ENCODE peak calls at places on chromosomes 4 and X, in ten cellular contexts. S, Y, V, Q, K, U, O, E, P and N are unnamed samples.
A peak's percentile ranks its signal among the peaks of the same experiment; 100 is the strongest.

GRCh38 chr4:7387925-7388324 is 46.8 kb downstream of the PSAPL1 start:
- DNase-seq in S (no peak), Y (no peak), V (no peak), Q (peak; percentile 32), K (no peak), U (no peak), O (no peak), E (no peak), P (no peak), N (peak; percentile 56)

GRCh38 chr4:148353571-148353970 is 88.6 kb downstream of the NR3C2 start:
- DNase-seq in S (no peak), Y (no peak), V (no peak), Q (no peak), K (no peak), U (no peak), O (peak; percentile 66), E (no peak), P (no peak), N (no peak)

GRCh38 chr4:183797445-183798248 is 107.5 kb upstream of the STOX2 start:
- DNase-seq in S (no peak), Y (no peak), V (peak; percentile 53), Q (peak; percentile 87), K (no peak), U (peak; percentile 92), O (peak; percentile 14), E (no peak), P (no peak), N (no peak)

GRCh38 chr4:162157241-162157640 is 6.6 kb downstream of the FSTL5 start:
- DNase-seq in S (no peak), Y (no peak), V (no peak), Q (no peak), K (no peak), U (no peak), O (no peak), E (no peak), P (no peak), N (no peak)

GRCh38 chr4:56757821-56758400 is 63.6 kb downstream of the SPINK2 start:
- DNase-seq in S (no peak), Y (peak; percentile 70), V (peak; percentile 69), Q (peak; percentile 86), K (peak; percentile 47), U (no peak), O (peak; percentile 59), E (peak; percentile 15), P (peak; percentile 83), N (no peak)

GRCh38 chr4:6943012-6943869 is 33.6 kb downstream of the TBC1D14 start:
- DNase-seq in S (no peak), Y (peak; percentile 3), V (peak; percentile 64), Q (peak; percentile 73), K (no peak), U (no peak), O (no peak), E (no peak), P (no peak), N (no peak)

GRCh38 chr4:123291329-123291728 is 105.3 kb upstream of the SPRY1 start:
- DNase-seq in S (no peak), Y (no peak), V (no peak), Q (no peak), K (no peak), U (no peak), O (peak; percentile 11), E (no peak), P (no peak), N (no peak)

GRCh38 chr4:86247906-86248305 is 111.9 kb downstream of the MAPK10 start:
- DNase-seq in S (no peak), Y (no peak), V (no peak), Q (no peak), K (no peak), U (no peak), O (no peak), E (no peak), P (no peak), N (no peak)

GRCh38 chrX:97168646-97169045 is 284.9 kb downstream of the RPA4 start:
- DNase-seq in S (no peak), Y (no peak), V (no peak), Q (no peak), K (no peak), U (no peak), O (no peak), E (no peak), P (no peak), N (no peak)

GRCh38 chr4:177692907-177693306 is 250.7 kb upstream of the AGA start:
- DNase-seq in S (no peak), Y (no peak), V (no peak), Q (no peak), K (no peak), U (no peak), O (no peak), E (no peak), P (no peak), N (no peak)

GRCh38 chr4:88757776-88758175 is 60.1 kb upstream of the NAP1L5 start:
- DNase-seq in S (no peak), Y (no peak), V (no peak), Q (no peak), K (no peak), U (no peak), O (no peak), E (no peak), P (no peak), N (no peak)

GRCh38 chrX:9942086-9942485 is 25.1 kb upstream of the CLDN34 start:
- DNase-seq in S (no peak), Y (no peak), V (peak; percentile 11), Q (no peak), K (no peak), U (no peak), O (peak; percentile 11), E (no peak), P (no peak), N (no peak)

GRCh38 chr4:119493419-119493818 is 135.2 kb downstream of the PDE5A start:
- DNase-seq in S (no peak), Y (no peak), V (no peak), Q (no peak), K (no peak), U (no peak), O (no peak), E (no peak), P (no peak), N (no peak)

GRCh38 chrX:97609938-97610337 is 726.2 kb downstream of the RPA4 start:
- DNase-seq in S (no peak), Y (no peak), V (no peak), Q (no peak), K (no peak), U (no peak), O (no peak), E (no peak), P (no peak), N (no peak)

GRCh38 chr4:74104145-74104544 is 5.2 kb upstream of the CXCL2 start:
- DNase-seq in S (no peak), Y (no peak), V (peak; percentile 31), Q (no peak), K (no peak), U (no peak), O (peak; percentile 74), E (no peak), P (no peak), N (no peak)
- TF ChIP-seq POLR2A in S (no peak), Y (no peak), V (no peak), Q (no peak), K (no peak), U (no peak), O (no peak), E (no peak), P (no peak), N (no peak)

DNA sequence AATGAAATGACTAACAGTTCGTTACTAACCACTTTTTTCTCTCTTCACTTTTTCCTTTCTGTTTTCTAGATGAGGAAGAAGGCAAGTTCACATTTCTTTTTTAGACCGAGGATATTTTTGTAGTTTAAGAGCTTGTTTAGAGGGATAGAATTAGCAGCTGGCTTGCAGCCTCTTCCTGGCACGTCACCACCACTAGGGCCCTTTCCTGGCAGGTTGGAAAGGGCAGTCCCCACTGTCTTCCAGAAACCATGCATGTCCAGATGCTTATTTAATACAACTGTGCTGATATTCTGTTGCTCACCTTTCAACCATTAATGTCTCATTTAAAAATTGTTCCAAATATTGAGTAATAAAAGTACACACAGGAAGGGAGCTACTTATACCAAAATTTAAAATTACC is 209.5 kb upstream of the PACRGL start:
- DNase-seq in S (no peak), Y (no peak), V (no peak), Q (no peak), K (no peak), U (no peak), O (no peak), E (no peak), P (no peak), N (no peak)
- TF ChIP-seq POLR2AphosphoS5 in S (no peak), Y (no peak), V (no peak), Q (no peak), K (no peak), U (no peak), O (no peak), E (no peak), P (no peak), N (no peak)

DNA sequence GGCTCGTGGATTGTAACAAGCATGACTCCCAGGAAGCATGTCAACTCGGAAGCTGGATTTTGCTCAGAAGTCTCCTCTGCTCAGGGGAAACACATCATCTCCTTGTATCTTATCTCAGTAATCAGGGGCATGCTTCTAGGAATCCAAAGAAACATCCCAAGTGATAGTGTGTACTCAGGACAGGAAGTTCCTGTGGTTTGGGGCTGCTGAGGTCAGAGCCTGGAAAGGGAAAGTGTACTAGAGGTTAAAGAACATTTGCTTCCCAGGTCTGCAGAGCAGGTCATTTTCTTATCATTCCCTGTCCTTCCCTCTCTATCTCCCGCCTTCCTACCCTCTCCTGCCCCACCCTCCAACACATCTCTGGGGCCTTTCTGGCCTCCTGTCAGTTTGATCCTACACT is 38.8 kb downstream of the SLC34A2 start:
- DNase-seq in S (no peak), Y (no peak), V (no peak), Q (no peak), K (no peak), U (no peak), O (no peak), E (no peak), P (no peak), N (no peak)
- H3K9me3 ChIP-seq in S (peaks cover 18% of the 10 kb centered on the region), Y (no peaks in the 10 kb centered on the region), V (peaks cover 8% of the 10 kb centered on the region), Q (peaks cover 32% of the 10 kb centered on the region), K (no peaks in the 10 kb centered on the region), U (no peaks in the 10 kb centered on the region), O (no peaks in the 10 kb centered on the region), E (no peaks in the 10 kb centered on the region), P (no peaks in the 10 kb centered on the region), N (no peaks in the 10 kb centered on the region)

DNA sequence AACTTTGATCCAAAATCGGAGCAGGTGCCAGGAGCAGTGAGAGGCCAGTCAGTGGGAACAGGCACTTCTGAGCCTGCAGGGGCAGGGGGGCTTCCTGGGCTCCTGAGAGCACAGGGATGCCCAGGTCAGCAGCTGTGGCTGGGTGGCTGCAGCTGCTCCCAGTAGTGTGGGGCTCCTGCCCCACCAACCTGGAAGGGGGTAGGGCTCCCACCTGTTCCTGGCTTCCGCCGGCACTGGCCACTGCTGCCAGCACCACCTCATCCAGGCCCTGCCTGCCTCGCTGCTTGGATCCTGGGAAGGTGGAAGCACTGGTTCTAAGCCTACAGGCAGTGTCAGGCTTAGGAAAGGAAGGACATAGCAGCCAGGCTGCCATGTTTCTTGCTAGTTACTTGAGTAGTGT is 18.6 kb downstream of the GRK4 start:
- DNase-seq in S (no peak), Y (no peak), V (no peak), Q (no peak), K (no peak), U (peak; percentile 59), O (no peak), E (no peak), P (no peak), N (no peak)
- TF ChIP-seq POLR2A in S (no peak), Y (no peak), V (no peak), Q (no peak), K (no peak), U (no peak), O (no peak), E (no peak), P (no peak), N (no peak)